ENCODE peak calls at places on chromosomes 1 and 21, in ten cellular contexts. C is BJ; H is stomach; T is gastrocnemius medialis; B is MM.1S; M is IMR-90; I is naive thymus-derived CD4-positive, alpha-beta T cell; P is aorta; Y is dorsolateral prefrontal cortex; U is OCI-LY7. D is an unnamed sample.

GRCh38 chr1:21866629-21867009 is 54.6 kb downstream of the LDLRAD2 start:
- DNase-seq in C (no peak), I (no peak), B (no peak), T (no peak), P (no peak), M (no peak), U (no peak), H (no peak), Y (no peak), D (peak)

GRCh38 chr1:23444596-23445390 is 20.2 kb upstream of the TCEA3 start:
- DNase-seq in T (no peak), Y (no peak), H (no peak), C (no peak), P (no peak), U (no peak), I (no peak), B (no peak), M (no peak), D (no peak)

GRCh38 chr1:116855788-116856187 is 53.9 kb upstream of the PTGFRN start:
- DNase-seq in M (peak), Y (no peak), U (no peak), B (no peak), P (no peak), I (no peak), H (no peak), T (no peak), C (peak), D (no peak)

GRCh38 chr1:43405876-43406234 is 16.2 kb downstream of the SZT2 start:
- DNase-seq in P (peak), H (no peak), U (no peak), Y (no peak), C (no peak), T (no peak), B (no peak), I (no peak), M (no peak), D (no peak)

GRCh38 chr1:159005676-159006075 is 4.0 kb upstream of the IFI16 start:
- DNase-seq in I (no peak), B (no peak), P (no peak), T (no peak), Y (no peak), M (no peak), U (peak), H (no peak), C (no peak), D (no peak)

GRCh38 chr21:14358775-14359174 is 24.2 kb downstream of the HSPA13 start:
- DNase-seq in I (no peak), Y (no peak), M (no peak), P (no peak), B (no peak), T (no peak), H (no peak), C (no peak), U (no peak), D (no peak)

GRCh38 chr1:37514350-37515184 is at the start of gene MEAF6:
- DNase-seq in U (peak), P (peak), M (peak), H (peak), I (peak), T (peak), B (peak), Y (peak), C (no peak), D (peak)

GRCh38 chr1:230735447-230735846 is 11.7 kb upstream of the CAPN9 start:
- DNase-seq in U (no peak), M (no peak), I (no peak), C (no peak), B (no peak), P (no peak), T (no peak), H (peak), Y (no peak), D (no peak)

GRCh38 chr1:22126531-22126930 is 16.4 kb downstream of the WNT4 start:
- DNase-seq in Y (no peak), I (no peak), C (no peak), H (no peak), M (no peak), U (no peak), T (no peak), B (no peak), P (no peak), D (no peak)

GRCh38 chr1:67889940-67890567 is 56.8 kb upstream of the GNG12 start:
- DNase-seq in U (no peak), I (no peak), P (no peak), T (no peak), Y (no peak), H (no peak), B (no peak), M (peak), C (peak), D (peak)

GRCh38 chr21:31235671-31236450 is 108.2 kb downstream of the TIAM1 start:
- DNase-seq in I (no peak), H (no peak), U (no peak), M (no peak), P (no peak), T (no peak), Y (no peak), B (no peak), C (no peak), D (no peak)

GRCh38 chr21:18350216-18350615 is 53.4 kb downstream of the TMPRSS15 start:
- DNase-seq in Y (no peak), P (no peak), I (no peak), M (no peak), H (no peak), C (no peak), B (no peak), T (no peak), U (no peak), D (no peak)

GRCh38 chr1:234188454-234188792 is 184.8 kb upstream of the COA6 start:
- DNase-seq in T (no peak), C (no peak), B (no peak), M (no peak), U (peak), P (no peak), I (no peak), H (no peak), Y (no peak), D (peak)

GRCh38 chr1:151839457-151840409 is at the start of gene C2CD4D:
- DNase-seq in M (no peak), I (peak), C (no peak), Y (peak), P (no peak), T (peak), U (no peak), B (peak), H (peak), D (peak)

GRCh38 chr1:48043524-48043923 is 46.3 kb upstream of the TRABD2B start:
- DNase-seq in H (no peak), M (no peak), P (no peak), U (no peak), C (no peak), Y (no peak), T (no peak), B (no peak), I (no peak), D (no peak)

GRCh38 chr1:88463401-88463800 is 220.7 kb upstream of the PKN2 start:
- DNase-seq in P (no peak), C (no peak), U (no peak), M (no peak), I (no peak), T (no peak), B (no peak), Y (no peak), H (no peak), D (no peak)

GRCh38 chr1:47367651-47368050 is 34.1 kb downstream of the CMPK1 start:
- DNase-seq in B (no peak), U (no peak), I (no peak), T (no peak), H (no peak), M (peak), Y (no peak), C (no peak), P (no peak), D (no peak)

GRCh38 chr1:203286161-203286984 is 18.9 kb upstream of the BTG2 start:
- DNase-seq in M (no peak), T (no peak), B (peak), P (peak), H (peak), I (no peak), Y (peak), U (no peak), C (no peak), D (no peak)

GRCh38 chr1:43450251-43451070 is 3.3 kb downstream of the HYI start:
- DNase-seq in U (no peak), M (no peak), P (no peak), B (no peak), C (no peak), Y (no peak), I (no peak), T (no peak), H (no peak), D (no peak)

GRCh38 chr1:224800486-224801119 is 128.9 kb upstream of the DNAH14 start:
- DNase-seq in H (no peak), Y (peak), C (no peak), I (no peak), P (no peak), U (no peak), T (no peak), B (no peak), M (no peak), D (no peak)

GRCh38 chr1:10084045-10084444 is 51.3 kb downstream of the UBE4B start:
- DNase-seq in I (no peak), B (no peak), M (no peak), P (no peak), H (no peak), Y (no peak), U (no peak), T (no peak), C (no peak), D (no peak)

GRCh38 chr1:113681596-113682337 is 77.5 kb downstream of the PHTF1 start:
- DNase-seq in B (no peak), P (no peak), U (no peak), T (no peak), M (no peak), Y (no peak), H (no peak), C (no peak), I (no peak), D (no peak)

GRCh38 chr21:29406385-29406784 is 107.7 kb downstream of the BACH1 start:
- DNase-seq in P (no peak), T (no peak), Y (no peak), I (no peak), C (no peak), U (no peak), B (no peak), M (no peak), H (no peak), D (no peak)

GRCh38 chr1:235657747-235658526 is 8.4 kb upstream of the GNG4 start:
- DNase-seq in I (no peak), H (no peak), T (no peak), M (no peak), C (no peak), P (no peak), Y (no peak), U (no peak), B (no peak), D (no peak)

GRCh38 chr21:33030633-33031032 is 4.9 kb downstream of the OLIG2 start:
- DNase-seq in T (no peak), I (no peak), B (no peak), Y (no peak), U (no peak), C (no peak), P (no peak), H (no peak), M (no peak), D (no peak)

GRCh38 chr1:218498061-218498938 is 153.2 kb downstream of the TGFB2 start:
- DNase-seq in B (no peak), M (peak), P (no peak), U (no peak), C (peak), I (no peak), T (no peak), Y (no peak), H (no peak), D (no peak)

GRCh38 chr1:52032124-52032784 is 1.4 kb downstream of the KTI12 start:
- DNase-seq in U (peak), M (peak), H (no peak), I (no peak), P (no peak), C (no peak), B (peak), T (no peak), Y (no peak), D (peak)

GRCh38 chr21:31282095-31282709 is 61.9 kb downstream of the TIAM1 start:
- DNase-seq in C (peak), B (no peak), H (peak), T (peak), U (no peak), M (peak), I (no peak), Y (no peak), P (no peak), D (no peak)

GRCh38 chr1:4650486-4650885 is 3.9 kb upstream of the AJAP1 start:
- DNase-seq in C (peak), P (peak), U (peak), Y (no peak), M (no peak), T (no peak), I (no peak), H (no peak), B (no peak), D (no peak)

GRCh38 chr21:31347435-31348032 is 3.5 kb upstream of the TIAM1 start:
- DNase-seq in T (no peak), P (no peak), I (no peak), H (no peak), U (peak), C (no peak), M (peak), Y (no peak), B (no peak), D (no peak)

GRCh38 chr1:27403931-27404330 is 11.5 kb downstream of the GPR3 start:
- DNase-seq in T (no peak), I (no peak), M (no peak), C (no peak), Y (no peak), U (peak), B (no peak), H (no peak), P (no peak), D (no peak)
- H3K4me3 ChIP-seq in T (no peak), I (no peak), M (no peak), C (no peak), Y (no peak), U (peak), B (no peak), H (no peak), P (no peak), D (no peak)

DNA sequence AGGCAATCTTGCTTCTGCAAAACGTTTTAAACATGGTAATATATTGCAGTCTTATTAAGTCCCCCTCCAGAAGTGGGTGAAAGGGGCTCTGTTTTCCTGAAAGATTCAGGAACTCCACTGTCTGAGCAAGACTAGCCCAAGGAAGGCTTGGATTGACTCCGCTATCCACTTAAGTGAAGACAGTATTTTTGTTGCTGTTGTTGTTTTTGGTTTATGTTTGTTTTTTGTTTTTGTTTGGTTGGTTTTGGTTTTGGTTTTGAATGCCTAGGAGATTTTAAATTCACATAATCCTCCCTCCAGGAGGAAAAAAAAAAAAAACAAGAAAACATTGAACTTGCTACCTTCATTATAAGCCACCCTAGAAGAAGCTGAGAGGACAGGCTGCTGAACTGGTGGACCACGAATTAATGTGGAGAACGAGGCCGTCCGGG is 29.1 kb upstream of the NFIA start:
- DNase-seq in Y (no peak), I (no peak), P (no peak), T (no peak), U (no peak), H (no peak), M (no peak), B (no peak), C (no peak), D (no peak)
- H3K4me3 ChIP-seq in Y (peak), I (peak), P (peak), T (peak), U (peak), H (peak), M (no peak), B (peak), C (no peak), D (peak)

GRCh38 chr1:183807549-183808168 is 2.7 kb downstream of the RGL1 start:
- DNase-seq in Y (no peak), T (peak), B (peak), P (no peak), H (no peak), C (peak), U (no peak), M (peak), I (no peak), D (peak)
- H3K4me3 ChIP-seq in Y (peak), T (no peak), B (peak), P (no peak), H (peak), C (no peak), U (no peak), M (no peak), I (no peak), D (peak)

DNA sequence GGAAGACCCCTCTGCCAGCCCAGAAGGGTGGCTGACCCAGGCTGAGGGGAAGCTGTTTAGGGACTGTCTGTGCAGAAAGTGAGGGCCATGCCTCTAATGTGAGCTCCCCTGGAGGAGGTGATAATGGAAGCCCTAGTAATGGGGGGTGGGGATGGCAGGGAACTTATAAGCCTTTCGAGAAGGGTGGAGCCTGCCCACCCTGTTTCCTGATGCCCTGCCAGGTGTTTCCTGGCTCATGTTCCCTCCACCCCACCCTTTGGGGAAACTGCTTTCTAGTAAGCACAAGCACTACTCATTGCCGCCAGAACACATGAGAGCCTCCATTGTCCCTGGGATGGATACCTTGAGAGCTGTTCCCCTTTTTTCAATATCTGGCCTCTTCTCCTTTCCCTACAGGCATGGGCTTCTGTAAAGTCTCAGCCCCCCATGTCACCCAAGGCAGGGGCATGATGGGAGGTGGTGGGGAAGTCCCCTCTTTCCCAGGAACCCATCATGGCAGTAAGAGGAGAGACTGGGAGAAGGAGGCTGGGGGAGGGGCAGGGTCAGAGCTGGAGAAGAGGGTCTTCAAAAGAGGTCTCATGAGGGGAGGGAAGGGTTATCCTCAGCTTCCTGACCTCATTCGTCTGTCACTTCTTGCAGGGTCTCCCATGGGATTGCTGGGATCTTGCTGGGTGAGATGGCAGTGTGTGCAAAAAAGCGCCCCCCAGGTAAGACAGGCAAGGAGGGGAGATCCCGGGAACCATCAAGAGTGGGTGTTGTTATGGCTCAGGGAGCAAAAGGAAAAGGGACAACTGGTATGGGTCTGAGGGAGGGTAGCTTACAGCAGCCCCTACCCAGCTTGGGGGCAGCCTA is 2.4 kb downstream of the ATP8B2 start:
- DNase-seq in U (peak), H (peak), T (no peak), I (no peak), Y (no peak), M (no peak), P (no peak), C (no peak), B (peak), D (peak)
- H3K4me3 ChIP-seq in U (no peak), H (peak), T (peak), I (peak), Y (peak), M (peak), P (peak), C (peak), B (peak), D (peak)

GRCh38 chr1:59750612-59751395 is 63.9 kb upstream of the HOOK1 start:
- DNase-seq in B (no peak), I (no peak), C (peak), T (no peak), Y (no peak), U (no peak), M (peak), P (no peak), H (no peak), D (no peak)
- H3K4me3 ChIP-seq in B (no peak), I (no peak), C (no peak), T (no peak), Y (no peak), U (no peak), M (no peak), P (no peak), H (no peak), D (no peak)

DNA sequence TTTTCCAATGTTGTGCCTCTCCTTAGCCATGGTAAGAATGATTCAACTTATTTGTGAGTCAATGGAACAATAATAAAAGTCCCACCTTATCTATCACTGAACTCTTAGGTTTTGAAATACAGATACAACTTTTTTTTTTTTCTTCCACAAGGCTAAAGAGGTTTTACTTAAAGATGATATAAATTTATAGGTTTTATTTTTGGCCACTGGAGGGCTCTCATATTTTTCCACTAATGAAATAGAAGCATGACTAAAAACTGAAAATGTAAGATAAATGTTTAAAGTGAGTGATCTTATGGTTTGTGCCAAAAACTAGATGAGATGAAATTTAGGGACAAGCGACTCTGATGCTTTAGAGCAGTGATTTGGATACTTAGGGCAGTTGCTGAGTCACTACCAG is 499.0 kb downstream of the NUF2 start:
- DNase-seq in H (no peak), I (no peak), C (no peak), M (no peak), P (no peak), B (no peak), U (no peak), Y (no peak), T (no peak), D (no peak)
- H3K4me3 ChIP-seq in H (no peak), I (no peak), C (no peak), M (no peak), P (no peak), B (no peak), U (no peak), Y (no peak), T (no peak), D (no peak)

GRCh38 chr1:246609632-246610031 is 43.4 kb downstream of the CNST start:
- DNase-seq in M (no peak), U (no peak), T (no peak), P (no peak), C (no peak), H (no peak), Y (no peak), I (no peak), B (no peak), D (no peak)
- H3K4me3 ChIP-seq in M (no peak), U (no peak), T (no peak), P (no peak), C (no peak), H (no peak), Y (no peak), I (no peak), B (no peak), D (no peak)

GRCh38 chr1:11735531-11735853 is 444 bp upstream of the AGTRAP start:
- DNase-seq in Y (no peak), H (no peak), I (no peak), B (no peak), M (no peak), U (no peak), C (no peak), P (no peak), T (no peak), D (no peak)
- H3K4me3 ChIP-seq in Y (peak), H (peak), I (peak), B (peak), M (peak), U (peak), C (peak), P (no peak), T (peak), D (no peak)

D was measured in GM12865.